ENCODE peak calls at places on chromosome 7, in ten cellular contexts. V is cardiac muscle cell; H is PC-9; X is heart right ventricle; T is spleen; I is endothelial cell of umbilical vein; W is fibroblast of lung; Z is brain microvascular endothelial cell; D is CD4-positive, alpha-beta memory T cell; R is colonic mucosa. Y is an unnamed sample.

GRCh38 chr7:117808910-117809705 is 64.1 kb downstream of the CTTNBP2 start:
- DNase-seq in V (no peak), X (no peak), Z (no peak), I (no peak), H (no peak), W (peak), R (no peak), T (no peak), D (no peak), Y (no peak)

GRCh38 chr7:112721395-112721794 is 68.8 kb downstream of the TMEM168 start:
- DNase-seq in T (no peak), Z (no peak), W (no peak), D (no peak), R (no peak), I (no peak), H (no peak), X (no peak), V (no peak), Y (no peak)

GRCh38 chr7:84181628-84182027 is 13.0 kb downstream of the SEMA3A start:
- DNase-seq in V (no peak), Z (no peak), D (no peak), W (no peak), R (no peak), X (no peak), I (no peak), T (no peak), H (no peak), Y (no peak)

GRCh38 chr7:45595809-45596664 is 21.9 kb downstream of the ADCY1 start:
- DNase-seq in H (no peak), I (no peak), W (no peak), Z (no peak), V (no peak), T (peak), R (no peak), X (no peak), D (no peak), Y (no peak)

GRCh38 chr7:99000904-99001442 is 122.6 kb downstream of the TRRAP start:
- DNase-seq in V (no peak), T (no peak), D (no peak), W (no peak), Z (no peak), X (no peak), I (no peak), H (no peak), R (no peak), Y (no peak)

GRCh38 chr7:142482899-142483658 is 225.2 kb upstream of the PRSS58 start:
- DNase-seq in D (peak), I (peak), Z (peak), T (peak), X (no peak), H (peak), W (peak), V (peak), R (peak), Y (peak)

GRCh38 chr7:38669965-38670520 is 38.9 kb upstream of the AMPH start:
- DNase-seq in I (no peak), D (no peak), X (no peak), V (no peak), Z (no peak), W (no peak), T (no peak), H (no peak), R (no peak), Y (no peak)

GRCh38 chr7:39353615-39354376 is 212.4 kb upstream of the YAE1 start:
- DNase-seq in X (peak), D (no peak), R (no peak), I (peak), Z (peak), V (peak), H (peak), T (no peak), W (peak), Y (peak)

GRCh38 chr7:105209870-105210269 is 178.9 kb downstream of the SRPK2 start:
- DNase-seq in V (no peak), Z (no peak), D (peak), H (no peak), X (no peak), I (no peak), T (no peak), W (peak), R (no peak), Y (no peak)

GRCh38 chr7:24601600-24601999 is 28.3 kb downstream of the PALS2 start:
- DNase-seq in Z (no peak), H (no peak), X (no peak), I (no peak), D (no peak), T (no peak), W (peak), V (peak), R (no peak), Y (no peak)

GRCh38 chr7:111063166-111063565 is 27.8 kb upstream of the LRRN3 start:
- DNase-seq in T (no peak), X (no peak), R (no peak), I (no peak), D (no peak), V (no peak), Z (no peak), W (no peak), H (no peak), Y (no peak)

GRCh38 chr7:73983437-73984164 is 44.4 kb upstream of the ELN start:
- DNase-seq in Z (no peak), W (no peak), T (peak), H (no peak), D (no peak), R (no peak), V (no peak), I (no peak), X (peak), Y (no peak)

GRCh38 chr7:123627859-123628258 is 26.2 kb downstream of the ASB15 start:
- DNase-seq in W (no peak), D (no peak), I (no peak), V (no peak), R (no peak), X (no peak), T (no peak), Z (no peak), H (no peak), Y (no peak)

GRCh38 chr7:142592231-142592630 is 157.0 kb upstream of the PRSS1 start:
- DNase-seq in D (no peak), H (no peak), V (no peak), W (no peak), I (no peak), X (no peak), T (no peak), R (no peak), Z (no peak), Y (no peak)

GRCh38 chr7:116399808-116400207 is 99.7 kb upstream of the CAV2 start:
- DNase-seq in V (peak), Z (peak), H (peak), R (no peak), X (no peak), D (no peak), T (no peak), W (peak), I (peak), Y (peak)

GRCh38 chr7:7851381-7851780 is 117.2 kb upstream of the GLCCI1 start:
- DNase-seq in Z (no peak), R (no peak), H (no peak), V (peak), I (no peak), T (no peak), D (no peak), X (no peak), W (no peak), Y (peak)

GRCh38 chr7:95867309-95867708 is 95.0 kb downstream of the DYNC1I1 start:
- DNase-seq in I (no peak), D (no peak), V (no peak), H (no peak), R (no peak), W (no peak), T (no peak), X (no peak), Z (no peak), Y (no peak)

DNA sequence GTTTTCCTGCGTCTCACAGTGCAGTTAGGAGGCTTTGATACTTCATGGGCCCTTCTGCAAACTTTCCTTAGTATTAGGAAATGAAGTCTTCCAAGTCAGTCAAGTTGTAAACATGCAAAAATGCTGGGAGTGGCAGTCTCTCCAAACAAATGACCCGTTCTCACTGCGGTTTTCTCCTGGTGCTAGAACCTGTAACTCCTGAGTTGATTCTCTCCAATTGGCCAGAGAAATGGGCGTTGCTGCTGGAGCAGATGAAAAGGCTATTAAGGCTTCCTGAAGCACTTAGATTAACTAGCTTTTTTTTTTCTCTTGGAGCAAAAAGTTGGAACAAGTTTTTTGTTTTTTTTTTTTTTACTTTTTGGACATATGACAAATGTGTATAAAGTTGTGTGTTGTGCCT is 393.9 kb upstream of the GALNT17 start:
- DNase-seq in V (peak), H (no peak), D (no peak), X (no peak), W (peak), Z (peak), T (no peak), R (peak), I (no peak), Y (no peak)
- H3K27ac ChIP-seq in V (no peak), H (no peak), D (no peak), X (no peak), W (no peak), Z (no peak), T (no peak), R (peak), I (no peak), Y (no peak)

GRCh38 chr7:28144266-28144665 is 36.3 kb downstream of the JAZF1 start:
- DNase-seq in R (no peak), H (no peak), D (no peak), I (peak), W (no peak), Z (no peak), T (no peak), V (no peak), X (no peak), Y (peak)

GRCh38 chr7:28145090-28145626 is 35.4 kb downstream of the JAZF1 start:
- DNase-seq in R (no peak), T (no peak), W (no peak), V (no peak), H (no peak), I (no peak), D (no peak), Z (no peak), X (no peak), Y (no peak)

GRCh38 chr7:28140964-28141363 is 39.6 kb downstream of the JAZF1 start:
- DNase-seq in H (no peak), V (no peak), I (no peak), D (no peak), W (peak), R (no peak), T (no peak), Z (no peak), X (no peak), Y (no peak)

GRCh38 chr7:28145931-28146330 is 34.7 kb downstream of the JAZF1 start:
- DNase-seq in T (no peak), W (no peak), H (no peak), R (no peak), I (no peak), Z (no peak), D (no peak), V (no peak), X (no peak), Y (no peak)

GRCh38 chr7:28142650-28143049 is 37.9 kb downstream of the JAZF1 start:
- DNase-seq in W (no peak), H (no peak), T (no peak), X (no peak), V (no peak), I (no peak), D (no peak), R (no peak), Z (no peak), Y (no peak)
- H3K27ac ChIP-seq in W (no peak), H (no peak), T (no peak), X (no peak), V (no peak), I (no peak), D (no peak), R (no peak), Z (no peak), Y (no peak)

GRCh38 chr7:32079530-32079929 is 9.3 kb upstream of the PDE1C start:
- DNase-seq in W (no peak), X (peak), I (no peak), V (no peak), Z (no peak), T (no peak), D (no peak), R (no peak), H (no peak), Y (no peak)

GRCh38 chr7:32075612-32076011 is 5.4 kb upstream of the PDE1C start:
- DNase-seq in Z (no peak), D (no peak), V (no peak), X (no peak), I (no peak), H (no peak), R (no peak), W (no peak), T (no peak), Y (no peak)

GRCh38 chr7:32077806-32078205 is 7.6 kb upstream of the PDE1C start:
- DNase-seq in V (no peak), I (no peak), X (no peak), R (no peak), T (no peak), D (no peak), W (no peak), H (no peak), Z (no peak), Y (no peak)

GRCh38 chr7:32074787-32075570 is 4.8 kb upstream of the PDE1C start:
- DNase-seq in W (no peak), R (no peak), X (no peak), Z (no peak), D (no peak), I (no peak), T (no peak), H (no peak), V (no peak), Y (no peak)

DNA sequence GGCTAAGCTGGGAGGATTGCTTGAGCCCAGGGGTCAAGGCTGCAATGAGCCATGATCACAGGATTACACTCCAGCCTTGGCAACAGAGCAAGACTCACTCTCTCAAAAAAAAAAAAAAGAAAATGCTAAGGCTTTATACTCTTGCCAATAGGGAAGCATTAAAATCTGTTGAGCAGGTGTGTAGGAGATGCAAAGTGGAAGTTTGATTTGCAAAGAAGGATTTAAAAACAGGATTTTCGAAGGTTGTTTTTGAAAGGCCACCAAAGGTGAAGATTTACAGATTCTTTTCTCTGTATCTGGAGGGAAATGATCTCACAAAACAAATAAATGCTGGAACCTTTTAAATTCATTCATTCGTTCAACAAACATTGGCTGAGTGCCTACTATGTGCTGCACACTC is 8.6 kb upstream of the PDE1C start:
- DNase-seq in I (no peak), W (no peak), Z (no peak), T (no peak), H (no peak), D (no peak), R (no peak), V (no peak), X (no peak), Y (no peak)
- H3K27ac ChIP-seq in I (no peak), W (no peak), Z (no peak), T (no peak), H (no peak), D (no peak), R (no peak), V (no peak), X (no peak), Y (no peak)

DNA sequence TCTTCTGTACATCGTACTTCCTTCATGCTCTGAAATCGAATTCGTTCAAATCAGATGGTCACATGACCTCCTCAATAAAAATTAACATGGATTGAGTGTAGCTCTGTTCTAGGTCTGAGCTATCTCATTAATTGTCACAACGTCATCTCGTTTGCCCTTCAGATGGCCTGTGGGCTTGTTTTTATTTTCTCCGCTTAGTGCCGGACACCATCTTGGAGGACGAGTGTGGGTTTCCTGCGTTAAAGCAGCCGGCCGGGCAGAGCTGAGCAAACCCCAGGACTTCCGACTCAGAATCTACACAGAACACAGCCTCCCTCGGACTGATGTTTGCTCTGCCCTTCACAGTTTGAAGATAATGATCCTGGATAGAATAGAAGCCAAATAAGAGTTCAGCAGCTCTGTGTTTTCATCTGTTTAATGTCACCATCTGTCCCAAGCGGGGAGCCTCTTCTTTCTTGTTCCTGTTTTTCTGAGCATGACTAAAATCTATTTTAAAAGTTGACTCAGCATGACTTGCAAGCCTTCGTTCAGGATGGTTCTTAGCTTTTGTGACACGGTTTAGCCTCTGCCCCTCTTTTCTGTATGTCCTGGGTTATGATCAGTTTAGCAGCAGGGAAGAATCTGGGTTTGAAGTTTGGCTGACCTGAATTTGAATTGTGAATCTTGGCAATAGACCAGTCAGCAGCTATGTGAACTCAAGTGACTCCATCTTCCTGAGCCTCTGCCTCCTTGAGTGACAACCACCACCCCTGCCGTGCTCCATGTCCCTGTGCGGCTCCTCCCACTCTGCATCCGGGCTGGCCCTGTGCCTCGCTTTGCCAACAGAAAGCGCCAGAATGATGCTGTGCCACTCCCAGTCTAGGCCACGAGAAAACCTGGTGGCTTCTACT is 30.6 kb upstream of the GALNTL5 start:
- DNase-seq in T (peak), H (no peak), R (peak), I (no peak), V (peak), D (no peak), Z (peak), X (peak), W (no peak), Y (peak)
- H3K27ac ChIP-seq in T (no peak), H (no peak), R (peak), I (no peak), V (no peak), D (no peak), Z (peak), X (no peak), W (no peak), Y (no peak)

GRCh38 chr7:100441641-100442535 is 5.6 kb upstream of the PPP1R35 start:
- DNase-seq in V (no peak), X (no peak), W (no peak), I (no peak), R (no peak), T (peak), Z (no peak), H (no peak), D (no peak), Y (no peak)

GRCh38 chr7:100443096-100443840 is 7.0 kb upstream of the PPP1R35 start:
- DNase-seq in X (no peak), H (no peak), D (no peak), V (no peak), W (no peak), Z (no peak), T (peak), I (no peak), R (no peak), Y (no peak)

GRCh38 chr7:100449190-100449795 is 13.0 kb upstream of the PPP1R35 start:
- DNase-seq in Z (no peak), V (no peak), T (no peak), H (no peak), W (no peak), D (no peak), I (no peak), X (no peak), R (no peak), Y (no peak)

GRCh38 chr7:100446040-100446439 is 9.7 kb upstream of the PPP1R35 start:
- DNase-seq in R (no peak), D (no peak), T (no peak), X (no peak), Z (no peak), H (no peak), V (peak), W (peak), I (no peak), Y (no peak)

GRCh38 chr7:100444311-100445278 is 8.3 kb upstream of the PPP1R35 start:
- DNase-seq in D (no peak), H (no peak), W (peak), I (peak), Z (peak), X (peak), V (peak), R (no peak), T (peak), Y (no peak)
- H3K27ac ChIP-seq in D (no peak), H (no peak), W (peak), I (peak), Z (peak), X (peak), V (peak), R (no peak), T (peak), Y (no peak)

GRCh38 chr7:148605350-148605749 is 14.8 kb downstream of the C7orf33 start:
- DNase-seq in I (no peak), T (no peak), Z (no peak), V (no peak), D (no peak), R (no peak), H (no peak), W (no peak), X (no peak), Y (no peak)
- H3K27ac ChIP-seq in I (no peak), T (no peak), Z (no peak), V (no peak), D (no peak), R (no peak), H (no peak), W (no peak), X (no peak), Y (no peak)

Y was measured in A673.